ENCODE peak calls at places on chromosome 22, in ten cellular contexts. B is HCT116; R is small intestine; T is left ventricle myocardium inferior; L is MM.1S; A is cardiac muscle cell; X is tibial artery; H is tibial nerve; N is GM23338; Y is naive thymus-derived CD4-positive, alpha-beta T cell. U is an unnamed sample.

GRCh38 chr22:45302047-45302446 is 7.7 kb upstream of the FAM118A start:
- DNase-seq in B (no peak), R (peak; percentile 42), T (no peak), L (no peak), A (no peak), X (no peak), H (no peak), N (no peak), Y (no peak), U (no peak)

GRCh38 chr22:36317658-36318271 is 64.8 kb downstream of the APOL1 start:
- DNase-seq in B (no peak), R (no peak), T (no peak), L (no peak), A (no peak), X (no peak), H (no peak), N (no peak), Y (no peak), U (no peak)

GRCh38 chr22:35419756-35420155 is 19.8 kb downstream of the MCM5 start:
- DNase-seq in B (no peak), R (no peak), T (no peak), L (no peak), A (no peak), X (no peak), H (no peak), N (no peak), Y (no peak), U (no peak)

GRCh38 chr22:27480487-27480886 is 321.1 kb downstream of the MN1 start:
- DNase-seq in B (no peak), R (no peak), T (no peak), L (no peak), A (no peak), X (no peak), H (no peak), N (peak; percentile 55), Y (no peak), U (no peak)

GRCh38 chr22:31377609-31378008 is 21.8 kb upstream of the DRG1 start:
- DNase-seq in B (no peak), R (no peak), T (no peak), L (no peak), A (peak; percentile 10), X (no peak), H (no peak), N (no peak), Y (no peak), U (no peak)

GRCh38 chr22:35894937-35895708 is 133.5 kb downstream of the RBFOX2 start:
- DNase-seq in B (no peak), R (peak; percentile 9), T (no peak), L (no peak), A (peak; percentile 78), X (peak; percentile 47), H (peak; percentile 46), N (no peak), Y (no peak), U (no peak)

GRCh38 chr22:45208993-45209838 is 31.5 kb downstream of the KIAA0930 start:
- DNase-seq in B (no peak), R (no peak), T (no peak), L (no peak), A (no peak), X (peak; percentile 61), H (no peak), N (peak; percentile 75), Y (peak; percentile 36), U (no peak)

GRCh38 chr22:25327018-25327755 is 107.7 kb downstream of the CRYBB2 start:
- DNase-seq in B (no peak), R (no peak), T (no peak), L (no peak), A (no peak), X (no peak), H (no peak), N (no peak), Y (no peak), U (no peak)

GRCh38 chr22:33563568-33563967 is 356.7 kb downstream of the LARGE1 start:
- DNase-seq in B (no peak), R (peak; percentile 27), T (no peak), L (no peak), A (no peak), X (no peak), H (no peak), N (no peak), Y (no peak), U (no peak)

GRCh38 chr22:33565580-33565995 is 354.7 kb downstream of the LARGE1 start:
- DNase-seq in B (no peak), R (no peak), T (peak; percentile 36), L (no peak), A (peak; percentile 55), X (no peak), H (no peak), N (no peak), Y (no peak), U (no peak)

GRCh38 chr22:33561149-33561807 is 359.0 kb downstream of the LARGE1 start:
- DNase-seq in B (no peak), R (no peak), T (no peak), L (no peak), A (no peak), X (no peak), H (no peak), N (no peak), Y (no peak), U (no peak)

GRCh38 chr22:33564683-33565082 is 355.6 kb downstream of the LARGE1 start:
- DNase-seq in B (no peak), R (no peak), T (no peak), L (no peak), A (no peak), X (no peak), H (no peak), N (no peak), Y (no peak), U (no peak)

DNA sequence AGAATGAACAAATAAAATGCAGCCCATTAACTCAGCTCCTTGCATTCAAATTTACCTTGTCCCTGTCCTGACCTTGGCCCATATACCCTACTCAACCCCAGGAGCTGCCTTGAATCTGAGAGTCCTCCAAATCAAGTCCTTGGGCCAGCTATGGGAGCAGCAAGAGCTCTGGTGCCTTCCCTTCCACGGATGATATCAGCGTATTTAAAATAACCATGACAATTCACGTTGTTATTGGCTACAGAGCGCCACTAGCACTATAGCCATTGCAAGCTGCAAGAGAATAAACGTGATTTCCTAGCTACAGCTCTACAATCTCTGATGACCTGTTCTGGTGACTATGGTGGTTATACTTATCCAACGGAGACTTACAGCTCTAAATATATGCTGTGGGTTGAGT is 357.8 kb downstream of the LARGE1 start:
- DNase-seq in B (no peak), R (no peak), T (no peak), L (no peak), A (no peak), X (no peak), H (no peak), N (no peak), Y (no peak), U (no peak)
- H3K4me1 ChIP-seq in B (no peaks in the 10 kb centered on the region), R (no peaks in the 10 kb centered on the region), T (peaks cover 53% of the 10 kb centered on the region), L (peaks cover 8% of the 10 kb centered on the region), A (peaks cover 10% of the 10 kb centered on the region), X (no peaks in the 10 kb centered on the region), H (no peaks in the 10 kb centered on the region), N (no peaks in the 10 kb centered on the region), Y (no peaks in the 10 kb centered on the region), U (no peaks in the 10 kb centered on the region)

GRCh38 chr22:38153821-38154562 is 27.6 kb downstream of the PLA2G6 start:
- DNase-seq in B (no peak), R (peak; percentile 91), T (no peak), L (no peak), A (no peak), X (no peak), H (no peak), N (peak; percentile 76), Y (no peak), U (no peak)

DNA sequence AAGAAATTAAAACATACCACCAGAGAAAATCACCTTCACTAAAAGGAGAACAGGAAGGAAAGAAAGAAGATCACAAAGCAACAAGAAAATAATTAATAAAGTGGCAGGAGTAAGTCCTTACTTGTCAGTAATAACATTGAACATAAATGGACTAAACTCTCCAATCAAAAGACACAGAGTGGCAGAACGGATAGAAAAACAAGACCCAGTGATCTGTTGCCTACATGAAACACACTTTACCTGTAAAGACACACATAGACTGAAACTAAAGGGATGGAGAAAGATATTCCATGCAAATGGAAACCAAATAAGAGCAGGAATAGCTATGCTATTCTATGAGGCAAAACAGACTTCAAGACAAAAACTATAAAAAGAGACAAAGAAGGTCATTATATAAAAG is 25.9 kb downstream of the PLA2G6 start:
- DNase-seq in B (no peak), R (no peak), T (no peak), L (no peak), A (no peak), X (no peak), H (no peak), N (no peak), Y (no peak), U (no peak)
- H3K4me1 ChIP-seq in B (no peaks in the 10 kb centered on the region), R (peaks cover 3% of the 10 kb centered on the region), T (no peaks in the 10 kb centered on the region), L (no peaks in the 10 kb centered on the region), A (no peaks in the 10 kb centered on the region), X (no peaks in the 10 kb centered on the region), H (no peaks in the 10 kb centered on the region), N (no peaks in the 10 kb centered on the region), Y (no peaks in the 10 kb centered on the region), U (no peaks in the 10 kb centered on the region)

DNA sequence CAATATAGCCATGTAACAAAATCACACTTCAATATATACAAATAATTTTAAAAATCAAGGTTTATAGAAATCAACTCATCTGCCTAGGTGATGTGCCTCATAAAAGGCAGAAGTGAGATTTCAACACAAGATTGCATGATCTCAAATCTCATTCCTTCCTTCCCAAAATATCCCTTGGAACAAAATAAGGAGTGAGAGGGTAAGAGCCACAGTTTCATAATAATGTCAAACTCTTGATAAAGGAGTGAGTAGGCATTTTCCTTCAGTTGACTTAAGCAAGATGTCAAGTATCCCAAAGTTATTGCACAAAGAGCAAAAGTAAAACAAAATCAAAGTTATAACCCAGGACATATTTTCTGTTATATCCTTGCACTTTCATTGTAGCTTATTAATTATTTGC is 81.3 kb downstream of the C22orf31 start:
- DNase-seq in B (no peak), R (no peak), T (no peak), L (no peak), A (no peak), X (no peak), H (no peak), N (no peak), Y (no peak), U (no peak)
- H3K4me1 ChIP-seq in B (peaks cover 78% of the 10 kb centered on the region), R (peaks cover 3% of the 10 kb centered on the region), T (peaks cover 30% of the 10 kb centered on the region), L (peaks cover 17% of the 10 kb centered on the region), A (peaks cover 72% of the 10 kb centered on the region), X (peaks cover 23% of the 10 kb centered on the region), H (no peaks in the 10 kb centered on the region), N (peaks cover 37% of the 10 kb centered on the region), Y (no peaks in the 10 kb centered on the region), U (peaks cover 28% of the 10 kb centered on the region)

GRCh38 chr22:49927483-49928184 is 9.2 kb downstream of the CRELD2 start:
- DNase-seq in B (no peak), R (no peak), T (no peak), L (no peak), A (no peak), X (no peak), H (no peak), N (no peak), Y (no peak), U (no peak)

GRCh38 chr22:49928571-49929552 is 10.4 kb downstream of the CRELD2 start:
- DNase-seq in B (no peak), R (no peak), T (no peak), L (no peak), A (no peak), X (no peak), H (no peak), N (peak; percentile 52), Y (no peak), U (no peak)

GRCh38 chr22:49928185-49928495 is 9.7 kb downstream of the CRELD2 start:
- DNase-seq in B (no peak), R (no peak), T (no peak), L (no peak), A (no peak), X (no peak), H (no peak), N (no peak), Y (no peak), U (no peak)

GRCh38 chr22:49925525-49926128 is 7.2 kb downstream of the CRELD2 start:
- DNase-seq in B (no peak), R (no peak), T (no peak), L (peak; percentile 23), A (no peak), X (no peak), H (no peak), N (no peak), Y (peak; percentile 55), U (no peak)

GRCh38 chr22:49926916-49927315 is 8.5 kb downstream of the CRELD2 start:
- DNase-seq in B (no peak), R (no peak), T (no peak), L (no peak), A (no peak), X (no peak), H (no peak), N (no peak), Y (no peak), U (no peak)
- H3K4me1 ChIP-seq in B (peaks cover 4% of the 10 kb centered on the region), R (no peaks in the 10 kb centered on the region), T (peaks cover 33% of the 10 kb centered on the region), L (peaks cover 19% of the 10 kb centered on the region), A (no peaks in the 10 kb centered on the region), X (peaks cover 16% of the 10 kb centered on the region), H (peaks cover 22% of the 10 kb centered on the region), N (no peaks in the 10 kb centered on the region), Y (peaks cover 17% of the 10 kb centered on the region), U (peaks cover 26% of the 10 kb centered on the region)

U was measured in esophagus squamous epithelium.